ENCODE peak calls at places on chromosomes 6 and 20, in five cellular contexts. One of them, this sample, is unnamed. For H3K27me3, the result is how much of the 10 kb centered on the place peaks cover.

GRCh38 chr6:114327074-114327473 is 15.7 kb downstream of the HS3ST5 start:
- DNase-seq in lower lobe of right lung: no peak
- DNase-seq in heart left ventricle: no peak
- DNase-seq in adrenal gland: no peak
- DNase-seq in suprapubic skin: no peak
- DNase-seq in this sample: no peak

GRCh38 chr6:170156448-170157375 is 134.2 kb downstream of the DLL1 start:
- DNase-seq in lower lobe of right lung: peak
- DNase-seq in heart left ventricle: no peak
- DNase-seq in adrenal gland: no peak
- DNase-seq in suprapubic skin: peak
- DNase-seq in this sample: no peak

GRCh38 chr20:41394931-41395668 is 28.5 kb upstream of the EMILIN3 start:
- DNase-seq in lower lobe of right lung: peak
- DNase-seq in heart left ventricle: peak
- DNase-seq in adrenal gland: peak
- DNase-seq in suprapubic skin: no peak
- DNase-seq in this sample: no peak

GRCh38 chr6:93344436-93344835 is 74.9 kb downstream of the EPHA7 start:
- DNase-seq in lower lobe of right lung: no peak
- DNase-seq in heart left ventricle: no peak
- DNase-seq in adrenal gland: no peak
- DNase-seq in suprapubic skin: no peak
- DNase-seq in this sample: no peak

GRCh38 chr6:135739288-135739687 is 112.2 kb upstream of the PDE7B start:
- DNase-seq in lower lobe of right lung: no peak
- DNase-seq in heart left ventricle: no peak
- DNase-seq in adrenal gland: no peak
- DNase-seq in suprapubic skin: no peak
- DNase-seq in this sample: no peak

GRCh38 chr20:43961116-43961515 is 46.5 kb downstream of the TOX2 start:
- DNase-seq in lower lobe of right lung: no peak
- DNase-seq in heart left ventricle: no peak
- DNase-seq in adrenal gland: no peak
- DNase-seq in suprapubic skin: no peak
- DNase-seq in this sample: no peak

GRCh38 chr20:35385733-35386132 is 26.0 kb downstream of the UQCC1 start:
- DNase-seq in lower lobe of right lung: no peak
- DNase-seq in heart left ventricle: no peak
- DNase-seq in adrenal gland: no peak
- DNase-seq in suprapubic skin: no peak
- DNase-seq in this sample: no peak

GRCh38 chr6:25248100-25248499 is 31.1 kb upstream of the CARMIL1 start:
- DNase-seq in lower lobe of right lung: no peak
- DNase-seq in heart left ventricle: no peak
- DNase-seq in adrenal gland: no peak
- DNase-seq in suprapubic skin: no peak
- DNase-seq in this sample: no peak

GRCh38 chr6:3744211-3744900 is 7.2 kb downstream of the PXDC1 start:
- DNase-seq in lower lobe of right lung: no peak
- DNase-seq in heart left ventricle: no peak
- DNase-seq in adrenal gland: no peak
- DNase-seq in suprapubic skin: peak
- DNase-seq in this sample: no peak

GRCh38 chr6:125533710-125534397 is 215.6 kb upstream of the HEY2 start:
- DNase-seq in lower lobe of right lung: no peak
- DNase-seq in heart left ventricle: no peak
- DNase-seq in adrenal gland: no peak
- DNase-seq in suprapubic skin: no peak
- DNase-seq in this sample: no peak
- H3K27me3 ChIP-seq in lower lobe of right lung: under half
- H3K27me3 ChIP-seq in heart left ventricle: under half
- H3K27me3 ChIP-seq in adrenal gland: under half
- H3K27me3 ChIP-seq in suprapubic skin: under half
- H3K27me3 ChIP-seq in this sample: under half

GRCh38 chr20:48480391-48480790 is 347.4 kb downstream of the PREX1 start:
- DNase-seq in lower lobe of right lung: no peak
- DNase-seq in heart left ventricle: no peak
- DNase-seq in adrenal gland: no peak
- DNase-seq in suprapubic skin: no peak
- DNase-seq in this sample: no peak

GRCh38 chr20:48478806-48479550 is 348.8 kb downstream of the PREX1 start:
- DNase-seq in lower lobe of right lung: peak
- DNase-seq in heart left ventricle: no peak
- DNase-seq in adrenal gland: no peak
- DNase-seq in suprapubic skin: no peak
- DNase-seq in this sample: no peak

GRCh38 chr20:48476854-48477253 is 350.9 kb downstream of the PREX1 start:
- DNase-seq in lower lobe of right lung: no peak
- DNase-seq in heart left ventricle: no peak
- DNase-seq in adrenal gland: no peak
- DNase-seq in suprapubic skin: no peak
- DNase-seq in this sample: no peak

GRCh38 chr20:48474022-48474421 is 353.8 kb downstream of the PREX1 start:
- DNase-seq in lower lobe of right lung: no peak
- DNase-seq in heart left ventricle: no peak
- DNase-seq in adrenal gland: no peak
- DNase-seq in suprapubic skin: no peak
- DNase-seq in this sample: no peak

DNA sequence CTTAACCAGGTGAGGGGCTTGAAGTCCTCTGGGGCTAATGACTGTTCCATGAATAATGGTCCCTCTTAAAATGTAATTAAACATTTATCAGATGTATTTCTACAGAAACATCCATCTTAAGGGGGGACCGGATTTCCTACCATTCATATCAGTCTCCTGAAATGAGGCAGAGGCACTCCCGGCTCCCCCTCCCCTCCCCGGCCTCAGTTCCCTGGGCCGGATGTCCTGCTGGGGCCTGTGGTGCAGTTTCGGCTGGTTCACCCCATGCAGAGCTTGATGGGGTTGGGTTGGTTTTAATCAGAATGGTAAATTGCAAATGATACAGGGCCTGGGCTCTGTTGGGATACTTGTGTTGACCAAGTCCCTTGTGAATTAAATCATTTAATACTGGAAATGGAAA is 349.4 kb downstream of the PREX1 start:
- DNase-seq in lower lobe of right lung: no peak
- DNase-seq in heart left ventricle: no peak
- DNase-seq in adrenal gland: no peak
- DNase-seq in suprapubic skin: no peak
- DNase-seq in this sample: no peak
- H3K27me3 ChIP-seq in lower lobe of right lung: under half
- H3K27me3 ChIP-seq in heart left ventricle: under half
- H3K27me3 ChIP-seq in adrenal gland: under half
- H3K27me3 ChIP-seq in suprapubic skin: under half
- H3K27me3 ChIP-seq in this sample: under half

DNA sequence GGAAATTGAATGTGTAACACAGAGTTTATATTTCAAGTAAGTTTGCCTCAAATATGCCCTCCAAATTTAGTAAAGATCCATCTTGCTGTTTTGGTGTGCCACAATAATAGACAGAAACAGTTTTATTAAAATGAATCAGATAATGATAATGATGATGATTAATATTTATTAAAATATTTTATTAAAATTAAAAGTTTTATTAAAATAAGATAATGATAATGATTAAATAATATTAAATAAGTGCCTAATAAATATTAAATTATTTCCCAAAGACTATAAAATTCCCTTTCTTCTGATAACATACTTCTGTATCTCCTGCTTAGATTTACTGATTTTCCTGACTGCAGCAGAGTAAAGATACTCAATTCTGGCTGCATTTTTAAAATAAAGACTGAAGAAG is 134.5 kb downstream of the PRDM13 start:
- DNase-seq in lower lobe of right lung: no peak
- DNase-seq in heart left ventricle: no peak
- DNase-seq in adrenal gland: no peak
- DNase-seq in suprapubic skin: no peak
- DNase-seq in this sample: no peak
- H3K27me3 ChIP-seq in lower lobe of right lung: under half
- H3K27me3 ChIP-seq in heart left ventricle: under half
- H3K27me3 ChIP-seq in adrenal gland: under half
- H3K27me3 ChIP-seq in suprapubic skin: under half
- H3K27me3 ChIP-seq in this sample: under half

GRCh38 chr6:125747589-125748533 is 1.6 kb upstream of the HEY2 start:
- DNase-seq in lower lobe of right lung: peak
- DNase-seq in heart left ventricle: peak
- DNase-seq in adrenal gland: peak
- DNase-seq in suprapubic skin: peak
- DNase-seq in this sample: peak

GRCh38 chr6:125745281-125746018 is 4.0 kb upstream of the HEY2 start:
- DNase-seq in lower lobe of right lung: no peak
- DNase-seq in heart left ventricle: no peak
- DNase-seq in adrenal gland: no peak
- DNase-seq in suprapubic skin: no peak
- DNase-seq in this sample: no peak

GRCh38 chr6:125748534-125749111 is 809 bp upstream of the HEY2 start:
- DNase-seq in lower lobe of right lung: no peak
- DNase-seq in heart left ventricle: no peak
- DNase-seq in adrenal gland: no peak
- DNase-seq in suprapubic skin: no peak
- DNase-seq in this sample: no peak

GRCh38 chr6:125746019-125746414 is 3.4 kb upstream of the HEY2 start:
- DNase-seq in lower lobe of right lung: no peak
- DNase-seq in heart left ventricle: no peak
- DNase-seq in adrenal gland: no peak
- DNase-seq in suprapubic skin: no peak
- DNase-seq in this sample: no peak

GRCh38 chr6:125746731-125747588 is 2.5 kb upstream of the HEY2 start:
- DNase-seq in lower lobe of right lung: peak
- DNase-seq in heart left ventricle: peak
- DNase-seq in adrenal gland: peak
- DNase-seq in suprapubic skin: peak
- DNase-seq in this sample: peak
- H3K27me3 ChIP-seq in lower lobe of right lung: half or more
- H3K27me3 ChIP-seq in heart left ventricle: half or more
- H3K27me3 ChIP-seq in adrenal gland: under half
- H3K27me3 ChIP-seq in suprapubic skin: under half
- H3K27me3 ChIP-seq in this sample: under half

GRCh38 chr20:9817654-9818053 is 21.2 kb downstream of the PAK5 start:
- DNase-seq in lower lobe of right lung: no peak
- DNase-seq in heart left ventricle: no peak
- DNase-seq in adrenal gland: peak
- DNase-seq in suprapubic skin: no peak
- DNase-seq in this sample: no peak

GRCh38 chr20:9815662-9816061 is 23.2 kb downstream of the PAK5 start:
- DNase-seq in lower lobe of right lung: no peak
- DNase-seq in heart left ventricle: no peak
- DNase-seq in adrenal gland: no peak
- DNase-seq in suprapubic skin: no peak
- DNase-seq in this sample: no peak
- H3K27me3 ChIP-seq in lower lobe of right lung: under half
- H3K27me3 ChIP-seq in heart left ventricle: under half
- H3K27me3 ChIP-seq in adrenal gland: under half
- H3K27me3 ChIP-seq in suprapubic skin: under half
- H3K27me3 ChIP-seq in this sample: under half

DNA sequence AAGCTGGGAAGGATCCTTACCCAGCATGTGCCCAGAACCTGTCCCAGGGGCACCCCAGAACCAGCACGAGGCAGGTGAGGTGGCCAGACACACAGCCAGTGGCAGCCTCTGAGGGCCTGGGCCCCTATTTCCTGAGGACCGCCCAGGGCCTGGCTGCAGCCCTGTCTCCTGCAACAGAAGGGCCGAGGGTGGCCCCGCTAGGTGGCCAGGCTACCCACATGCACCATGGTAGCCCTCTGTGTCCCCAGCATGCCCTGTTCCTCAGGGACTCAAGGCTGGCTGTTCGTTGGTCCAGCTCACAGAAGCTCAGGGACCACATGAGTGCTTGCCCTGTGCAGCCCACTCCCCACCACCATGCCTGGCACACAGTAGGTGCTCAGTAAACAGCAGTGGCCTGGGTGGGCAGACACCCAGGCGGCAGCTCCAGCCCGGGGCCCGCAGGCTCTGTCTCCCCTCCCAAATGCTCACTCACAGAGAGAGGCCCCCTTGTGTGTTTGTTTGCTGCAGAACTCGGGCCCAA is 8.2 kb downstream of the HRH3 start:
- DNase-seq in lower lobe of right lung: no peak
- DNase-seq in heart left ventricle: no peak
- DNase-seq in adrenal gland: no peak
- DNase-seq in suprapubic skin: no peak
- DNase-seq in this sample: no peak
- H3K27me3 ChIP-seq in lower lobe of right lung: half or more
- H3K27me3 ChIP-seq in heart left ventricle: under half
- H3K27me3 ChIP-seq in adrenal gland: under half
- H3K27me3 ChIP-seq in suprapubic skin: half or more
- H3K27me3 ChIP-seq in this sample: under half

DNA sequence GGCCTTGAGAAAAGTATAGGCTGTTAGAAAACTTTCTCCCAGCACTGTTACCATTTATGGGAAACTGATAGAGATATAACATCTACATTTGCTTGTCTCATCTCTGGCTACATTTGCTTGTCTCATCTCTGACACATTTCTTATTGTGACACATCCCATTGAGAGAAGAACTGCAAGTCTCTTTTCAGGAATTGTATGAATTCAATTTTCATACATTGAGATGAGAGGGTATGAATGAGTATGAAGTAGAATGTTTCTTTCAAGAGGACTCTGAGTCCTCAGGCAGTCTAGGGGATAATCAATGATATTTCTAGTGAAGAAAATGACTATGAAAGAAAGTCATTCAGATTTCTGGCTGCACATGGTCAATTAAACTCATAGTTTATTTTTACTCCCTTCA is 37.5 kb upstream of the ENPP5 start:
- DNase-seq in lower lobe of right lung: no peak
- DNase-seq in heart left ventricle: no peak
- DNase-seq in adrenal gland: no peak
- DNase-seq in suprapubic skin: no peak
- DNase-seq in this sample: no peak
- H3K27me3 ChIP-seq in lower lobe of right lung: under half
- H3K27me3 ChIP-seq in heart left ventricle: under half
- H3K27me3 ChIP-seq in adrenal gland: under half
- H3K27me3 ChIP-seq in suprapubic skin: under half
- H3K27me3 ChIP-seq in this sample: under half

DNA sequence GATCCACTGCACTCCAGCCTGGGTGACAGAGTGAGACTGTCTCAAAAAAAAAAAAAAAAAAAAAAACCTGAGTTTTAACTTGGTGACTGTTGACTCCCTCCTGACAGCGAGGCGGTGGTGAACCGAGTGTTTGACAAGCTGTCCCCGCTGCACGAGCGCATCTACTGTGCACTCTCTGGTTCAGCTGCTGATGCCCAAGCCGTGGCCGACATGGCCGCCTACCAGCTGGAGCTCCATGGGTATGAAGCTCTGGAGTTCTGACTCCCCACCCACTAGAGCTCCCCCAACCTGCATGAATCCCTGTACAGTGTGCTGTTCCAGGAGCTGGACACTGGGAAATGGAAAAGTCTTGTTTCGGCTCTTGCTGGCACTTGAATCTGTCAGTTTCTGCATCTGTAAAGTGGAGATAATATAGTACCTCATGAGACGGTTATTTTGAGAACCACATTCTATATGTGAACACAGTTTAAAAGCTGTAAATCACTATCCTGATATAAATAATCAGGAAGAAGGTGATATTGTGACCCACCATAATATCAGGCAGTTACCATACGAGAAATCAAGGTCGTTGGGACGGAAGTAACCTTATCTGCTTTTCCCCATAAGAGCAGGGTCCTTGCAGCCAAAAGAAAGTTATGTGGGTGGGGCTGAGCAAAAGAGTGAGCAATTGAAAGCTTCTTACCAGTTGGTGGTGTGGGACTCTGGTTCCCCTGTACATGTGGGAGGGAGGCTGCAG is 3.3 kb downstream of the PSMB9 start:
- DNase-seq in lower lobe of right lung: no peak
- DNase-seq in heart left ventricle: no peak
- DNase-seq in adrenal gland: no peak
- DNase-seq in suprapubic skin: no peak
- DNase-seq in this sample: no peak
- H3K27me3 ChIP-seq in lower lobe of right lung: under half
- H3K27me3 ChIP-seq in heart left ventricle: under half
- H3K27me3 ChIP-seq in adrenal gland: under half
- H3K27me3 ChIP-seq in suprapubic skin: under half
- H3K27me3 ChIP-seq in this sample: under half

GRCh38 chr6:33995873-33996475 is 149.9 kb downstream of the GRM4 start:
- DNase-seq in lower lobe of right lung: no peak
- DNase-seq in heart left ventricle: no peak
- DNase-seq in adrenal gland: no peak
- DNase-seq in suprapubic skin: peak
- DNase-seq in this sample: no peak
- H3K27me3 ChIP-seq in lower lobe of right lung: under half
- H3K27me3 ChIP-seq in heart left ventricle: under half
- H3K27me3 ChIP-seq in adrenal gland: under half
- H3K27me3 ChIP-seq in suprapubic skin: under half
- H3K27me3 ChIP-seq in this sample: under half

This sample was measured in thyroid gland.